ENCODE peak calls at places on chromosome 16, in seven cellular contexts. Z is CD8-positive, alpha-beta T cell; T is LNCaP clone FGC; N is A549; M is AG10803; V is spleen; G is GM12865. S is an unnamed sample.
A peak's percentile ranks its signal among the peaks of the same experiment; 100 is the strongest.

GRCh38 chr16:86700396-86700945 is 122.1 kb downstream of the FOXL1 start:
- DNase-seq in T (no peak), Z (no peak), N (no peak), M (no peak), G (no peak), V (no peak), S (no peak)

GRCh38 chr16:89784409-89784808 is 32.0 kb downstream of the FANCA start:
- DNase-seq in N (no peak), M (no peak), Z (peak; percentile 81), V (no peak), G (no peak), T (no peak), S (no peak)

GRCh38 chr16:80803341-80804060 is 897 bp downstream of the CDYL2 start:
- DNase-seq in Z (peak; percentile 54), G (peak; percentile 54), N (no peak), T (no peak), M (peak; percentile 13), V (peak; percentile 87), S (no peak)

GRCh38 chr16:75085556-75085955 is 31.0 kb downstream of the LDHD start:
- DNase-seq in Z (no peak), N (no peak), T (peak; percentile 57), V (no peak), M (peak; percentile 79), G (no peak), S (no peak)

GRCh38 chr16:56428087-56428486 is 2.7 kb upstream of the AMFR start:
- DNase-seq in N (no peak), Z (no peak), T (no peak), M (peak; percentile 3), G (no peak), V (no peak), S (no peak)

GRCh38 chr16:84785843-84786538 is 33.8 kb upstream of the CRISPLD2 start:
- DNase-seq in N (no peak), Z (no peak), V (peak; percentile 66), G (no peak), M (peak; percentile 43), T (no peak), S (peak; percentile 26)

GRCh38 chr16:19168173-19169080 is at the start of gene SYT17:
- DNase-seq in Z (no peak), V (peak; percentile 74), G (no peak), T (no peak), M (no peak), N (peak; percentile 35), S (peak; percentile 65)

GRCh38 chr16:77905356-77905920 is 116.9 kb upstream of the CLEC3A start:
- DNase-seq in G (no peak), M (no peak), N (peak; percentile 16), V (no peak), Z (no peak), T (peak; percentile 72), S (no peak)

GRCh38 chr16:27225536-27226360 is 22.4 kb downstream of the KDM8 start:
- DNase-seq in M (no peak), V (peak; percentile 70), T (no peak), N (no peak), G (peak; percentile 29), Z (no peak), S (no peak)

GRCh38 chr16:4347765-4348509 is 3.2 kb downstream of the PAM16 start:
- DNase-seq in T (no peak), V (no peak), G (no peak), Z (peak; percentile 18), M (no peak), N (no peak), S (no peak)

GRCh38 chr16:47081113-47081512 is 62.6 kb downstream of the NETO2 start:
- DNase-seq in N (no peak), G (no peak), V (no peak), T (no peak), Z (no peak), M (no peak), S (no peak)

GRCh38 chr16:47084198-47084597 is 59.5 kb downstream of the NETO2 start:
- DNase-seq in N (no peak), M (no peak), T (no peak), Z (no peak), G (no peak), V (no peak), S (no peak)

GRCh38 chr16:47079883-47080282 is 63.9 kb downstream of the NETO2 start:
- DNase-seq in V (no peak), M (no peak), T (no peak), Z (no peak), N (no peak), G (no peak), S (no peak)
- TF ChIP-seq CTCF in V (no peak), M (no peak), T (no peak), Z (no peak), N (no peak), G (no peak), S (no peak)

DNA sequence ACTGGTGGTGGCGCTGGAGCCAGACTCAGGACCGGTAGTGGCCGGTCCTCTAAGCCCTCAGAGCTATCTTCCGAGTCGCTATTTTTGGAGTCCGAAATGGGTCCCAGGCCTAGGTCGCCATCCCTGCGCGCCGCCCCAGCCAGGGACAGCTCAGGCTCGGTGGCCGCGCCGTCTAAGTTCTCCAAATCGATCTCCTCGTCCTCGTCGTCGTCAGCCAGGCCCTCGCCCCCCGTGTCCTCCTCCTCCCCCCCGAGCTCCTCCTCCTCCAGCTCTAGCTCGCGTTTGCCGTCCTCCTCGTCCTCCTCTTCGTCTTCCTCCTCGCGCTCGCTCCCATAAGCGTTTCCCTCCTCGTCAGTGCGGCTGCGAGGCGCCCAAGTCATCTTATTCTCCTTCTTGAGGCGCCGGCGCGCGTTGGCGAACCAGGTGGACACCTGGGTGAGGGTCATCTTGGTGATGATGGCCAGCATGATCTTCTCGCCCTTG is 1.6 kb downstream of the IRX3 start:
- DNase-seq in V (no peak), Z (no peak), T (no peak), G (no peak), N (no peak), M (peak; percentile 42), S (no peak)
- H3K4me3 ChIP-seq in V (peak overlapping the region; percentile 36), Z (no peak overlapping the region), T (peak overlapping the region; percentile 83), G (no peak overlapping the region), N (peak overlapping the region; percentile 80), M (peak overlapping the region; percentile 81), S (no peak overlapping the region)

DNA sequence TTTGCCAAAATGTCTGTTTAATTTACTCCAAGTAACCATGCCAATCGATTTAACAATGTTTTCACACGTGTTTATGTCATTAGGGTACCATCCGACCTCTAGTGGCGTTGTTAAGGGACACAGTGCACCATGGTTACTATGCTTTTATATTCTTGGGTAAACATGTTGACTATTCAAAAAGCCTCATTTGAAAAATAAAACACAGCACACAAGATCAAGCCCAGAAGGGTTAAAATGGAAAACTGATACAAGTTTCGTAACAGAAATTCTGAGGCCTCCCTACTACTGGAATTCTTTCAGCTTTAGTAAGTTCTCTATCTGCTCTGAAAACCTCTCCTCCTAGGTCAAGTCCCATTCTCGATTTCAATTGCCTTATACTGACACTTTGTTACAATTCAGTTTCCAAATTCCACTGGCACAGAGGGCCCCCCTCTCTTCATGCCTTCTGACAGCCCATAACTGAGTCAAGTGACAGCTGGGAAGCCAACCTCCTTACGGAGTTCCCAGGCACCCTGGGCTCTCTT is 2.1 kb downstream of the CFAP20 start:
- DNase-seq in T (peak; percentile 62), G (peak; percentile 46), M (peak; percentile 71), Z (peak; percentile 61), N (no peak), V (no peak), S (no peak)
- TF ChIP-seq CTCF in T (peak; percentile 55), G (peak; percentile 8), M (peak; percentile 47), Z (peak; percentile 30), N (peak; percentile 31), V (peak; percentile 26), S (peak; percentile 37)

GRCh38 chr16:11819798-11820197 is 22.7 kb upstream of the ZC3H7A start:
- DNase-seq in V (no peak), M (no peak), T (no peak), Z (no peak), G (no peak), N (no peak), S (no peak)
- H3K4me3 ChIP-seq in V (no peak overlapping the region), M (no peak overlapping the region), T (no peak overlapping the region), Z (no peak overlapping the region), G (no peak overlapping the region), N (no peak overlapping the region), S (no peak overlapping the region)

GRCh38 chr16:30650369-30651123 is at the start of gene PRR14:
- DNase-seq in T (peak; percentile 97), Z (peak; percentile 99), V (peak; percentile 100), M (peak; percentile 99), N (peak; percentile 92), G (peak; percentile 100), S (peak; percentile 99)
- TF ChIP-seq CTCF in T (no peak), Z (no peak), V (peak; percentile 80), M (no peak), N (no peak), G (no peak), S (peak; percentile 42)

GRCh38 chr16:9072806-9073341 is 18.6 kb upstream of the HAPSTR1 start:
- DNase-seq in N (no peak), G (peak; percentile 77), Z (no peak), V (no peak), M (peak; percentile 91), T (no peak), S (no peak)
- H3K4me3 ChIP-seq in N (no peak overlapping the region), G (no peak overlapping the region), Z (no peak overlapping the region), V (no peak overlapping the region), M (no peak overlapping the region), T (no peak overlapping the region), S (no peak overlapping the region)